ENCODE peak calls at places on chromosome 17, in eight cellular contexts. One of them, this sample, is unnamed.

GRCh38 chr17:2076461-2076984 is 21.6 kb downstream of the HIC1 start:
- DNase-seq in H9: no peak
- DNase-seq in cardiac fibroblast: no peak
- DNase-seq in progenitor cell of endocrine pancreas: no peak
- DNase-seq in glutamatergic neuron: no peak
- DNase-seq in CD4-positive, alpha-beta T cell: no peak
- DNase-seq in GM06990: no peak
- DNase-seq in fibroblast of lung: peak
- DNase-seq in this sample: no peak

GRCh38 chr17:41301916-41302901 is at the start of gene KRTAP29-1:
- DNase-seq in H9: no peak
- DNase-seq in CD4-positive, alpha-beta T cell: no peak
- DNase-seq in GM06990: no peak
- DNase-seq in cardiac fibroblast: no peak
- DNase-seq in progenitor cell of endocrine pancreas: no peak
- DNase-seq in glutamatergic neuron: no peak
- DNase-seq in fibroblast of lung: no peak
- DNase-seq in this sample: no peak

GRCh38 chr17:59650642-59651041 is 30.9 kb downstream of the CLTC start:
- DNase-seq in H9: no peak
- DNase-seq in progenitor cell of endocrine pancreas: no peak
- DNase-seq in fibroblast of lung: no peak
- DNase-seq in CD4-positive, alpha-beta T cell: no peak
- DNase-seq in GM06990: no peak
- DNase-seq in glutamatergic neuron: no peak
- DNase-seq in cardiac fibroblast: no peak
- DNase-seq in this sample: no peak

GRCh38 chr17:80260791-80261158 is at the start of gene RNF213:
- DNase-seq in H9: peak
- DNase-seq in fibroblast of lung: peak
- DNase-seq in glutamatergic neuron: peak
- DNase-seq in CD4-positive, alpha-beta T cell: peak
- DNase-seq in GM06990: peak
- DNase-seq in progenitor cell of endocrine pancreas: peak
- DNase-seq in cardiac fibroblast: peak
- DNase-seq in this sample: peak

GRCh38 chr17:82297280-82297803 is 20.1 kb downstream of the CD7 start:
- DNase-seq in CD4-positive, alpha-beta T cell: peak
- DNase-seq in progenitor cell of endocrine pancreas: no peak
- DNase-seq in glutamatergic neuron: no peak
- DNase-seq in GM06990: peak
- DNase-seq in cardiac fibroblast: peak
- DNase-seq in H9: no peak
- DNase-seq in fibroblast of lung: peak
- DNase-seq in this sample: peak

GRCh38 chr17:17021194-17021863 is 20.9 kb upstream of the MPRIP start:
- DNase-seq in fibroblast of lung: no peak
- DNase-seq in CD4-positive, alpha-beta T cell: no peak
- DNase-seq in cardiac fibroblast: no peak
- DNase-seq in H9: peak
- DNase-seq in glutamatergic neuron: no peak
- DNase-seq in GM06990: no peak
- DNase-seq in progenitor cell of endocrine pancreas: no peak
- DNase-seq in this sample: no peak

GRCh38 chr17:45719335-45720071 is 64.6 kb upstream of the CRHR1 start:
- DNase-seq in fibroblast of lung: peak
- DNase-seq in progenitor cell of endocrine pancreas: no peak
- DNase-seq in H9: peak
- DNase-seq in GM06990: no peak
- DNase-seq in glutamatergic neuron: no peak
- DNase-seq in CD4-positive, alpha-beta T cell: no peak
- DNase-seq in cardiac fibroblast: peak
- DNase-seq in this sample: no peak

GRCh38 chr17:81955756-81956544 is 5.0 kb downstream of the NOTUM start:
- DNase-seq in CD4-positive, alpha-beta T cell: no peak
- DNase-seq in progenitor cell of endocrine pancreas: no peak
- DNase-seq in GM06990: no peak
- DNase-seq in H9: no peak
- DNase-seq in glutamatergic neuron: no peak
- DNase-seq in fibroblast of lung: no peak
- DNase-seq in cardiac fibroblast: no peak
- DNase-seq in this sample: no peak

GRCh38 chr17:54736573-54736972 is 164.1 kb upstream of the TOM1L1 start:
- DNase-seq in progenitor cell of endocrine pancreas: no peak
- DNase-seq in CD4-positive, alpha-beta T cell: no peak
- DNase-seq in cardiac fibroblast: no peak
- DNase-seq in H9: no peak
- DNase-seq in glutamatergic neuron: no peak
- DNase-seq in fibroblast of lung: no peak
- DNase-seq in GM06990: no peak
- DNase-seq in this sample: no peak

GRCh38 chr17:9363440-9364350 is 211.9 kb downstream of the STX8 start:
- DNase-seq in GM06990: no peak
- DNase-seq in fibroblast of lung: peak
- DNase-seq in cardiac fibroblast: peak
- DNase-seq in CD4-positive, alpha-beta T cell: no peak
- DNase-seq in progenitor cell of endocrine pancreas: no peak
- DNase-seq in H9: no peak
- DNase-seq in glutamatergic neuron: no peak
- DNase-seq in this sample: no peak

GRCh38 chr17:43389022-43389947 is 9.5 kb upstream of the ARL4D start:
- DNase-seq in CD4-positive, alpha-beta T cell: peak
- DNase-seq in cardiac fibroblast: peak
- DNase-seq in glutamatergic neuron: peak
- DNase-seq in GM06990: peak
- DNase-seq in fibroblast of lung: peak
- DNase-seq in H9: peak
- DNase-seq in progenitor cell of endocrine pancreas: peak
- DNase-seq in this sample: peak

GRCh38 chr17:69762766-69763165 is 312.3 kb upstream of the KCNJ16 start:
- DNase-seq in CD4-positive, alpha-beta T cell: no peak
- DNase-seq in cardiac fibroblast: no peak
- DNase-seq in H9: no peak
- DNase-seq in progenitor cell of endocrine pancreas: no peak
- DNase-seq in fibroblast of lung: no peak
- DNase-seq in glutamatergic neuron: no peak
- DNase-seq in GM06990: no peak
- DNase-seq in this sample: no peak

GRCh38 chr17:29931253-29931932 is 1.4 kb upstream of the SSH2 start:
- DNase-seq in GM06990: peak
- DNase-seq in H9: peak
- DNase-seq in cardiac fibroblast: peak
- DNase-seq in fibroblast of lung: peak
- DNase-seq in CD4-positive, alpha-beta T cell: peak
- DNase-seq in glutamatergic neuron: peak
- DNase-seq in progenitor cell of endocrine pancreas: peak
- DNase-seq in this sample: peak

GRCh38 chr17:45092932-45093430 is 31.9 kb downstream of the NMT1 start:
- DNase-seq in GM06990: no peak
- DNase-seq in glutamatergic neuron: no peak
- DNase-seq in CD4-positive, alpha-beta T cell: no peak
- DNase-seq in cardiac fibroblast: peak
- DNase-seq in H9: no peak
- DNase-seq in progenitor cell of endocrine pancreas: no peak
- DNase-seq in fibroblast of lung: peak
- DNase-seq in this sample: no peak

GRCh38 chr17:14805348-14805747 is 459.8 kb downstream of the PMP22 start:
- DNase-seq in cardiac fibroblast: peak
- DNase-seq in fibroblast of lung: no peak
- DNase-seq in progenitor cell of endocrine pancreas: no peak
- DNase-seq in glutamatergic neuron: no peak
- DNase-seq in GM06990: no peak
- DNase-seq in CD4-positive, alpha-beta T cell: no peak
- DNase-seq in H9: no peak
- DNase-seq in this sample: no peak
- TF ChIP-seq CTCF in cardiac fibroblast: no peak
- TF ChIP-seq CTCF in fibroblast of lung: no peak
- TF ChIP-seq CTCF in progenitor cell of endocrine pancreas: no peak
- TF ChIP-seq CTCF in glutamatergic neuron: no peak
- TF ChIP-seq CTCF in GM06990: no peak
- TF ChIP-seq CTCF in CD4-positive, alpha-beta T cell: no peak
- TF ChIP-seq CTCF in H9: peak
- TF ChIP-seq CTCF in this sample: no peak

GRCh38 chr17:63001689-63002394 is 35.8 kb downstream of the TANC2 start:
- DNase-seq in H9: no peak
- DNase-seq in GM06990: no peak
- DNase-seq in CD4-positive, alpha-beta T cell: no peak
- DNase-seq in progenitor cell of endocrine pancreas: no peak
- DNase-seq in glutamatergic neuron: no peak
- DNase-seq in cardiac fibroblast: peak
- DNase-seq in fibroblast of lung: no peak
- DNase-seq in this sample: no peak
- TF ChIP-seq CTCF in H9: no peak
- TF ChIP-seq CTCF in GM06990: no peak
- TF ChIP-seq CTCF in CD4-positive, alpha-beta T cell: no peak
- TF ChIP-seq CTCF in progenitor cell of endocrine pancreas: no peak
- TF ChIP-seq CTCF in glutamatergic neuron: no peak
- TF ChIP-seq CTCF in cardiac fibroblast: no peak
- TF ChIP-seq CTCF in fibroblast of lung: no peak
- TF ChIP-seq CTCF in this sample: no peak

GRCh38 chr17:21277332-21277731 is 7.2 kb upstream of the MAP2K3 start:
- DNase-seq in H9: no peak
- DNase-seq in cardiac fibroblast: no peak
- DNase-seq in fibroblast of lung: no peak
- DNase-seq in progenitor cell of endocrine pancreas: no peak
- DNase-seq in GM06990: no peak
- DNase-seq in glutamatergic neuron: no peak
- DNase-seq in CD4-positive, alpha-beta T cell: no peak
- DNase-seq in this sample: no peak

GRCh38 chr17:21275047-21275578 is 9.4 kb upstream of the MAP2K3 start:
- DNase-seq in fibroblast of lung: no peak
- DNase-seq in CD4-positive, alpha-beta T cell: no peak
- DNase-seq in cardiac fibroblast: no peak
- DNase-seq in glutamatergic neuron: no peak
- DNase-seq in progenitor cell of endocrine pancreas: no peak
- DNase-seq in H9: no peak
- DNase-seq in GM06990: no peak
- DNase-seq in this sample: no peak

GRCh38 chr17:21272881-21273839 is 11.4 kb upstream of the MAP2K3 start:
- DNase-seq in progenitor cell of endocrine pancreas: no peak
- DNase-seq in glutamatergic neuron: no peak
- DNase-seq in cardiac fibroblast: no peak
- DNase-seq in H9: no peak
- DNase-seq in GM06990: no peak
- DNase-seq in CD4-positive, alpha-beta T cell: no peak
- DNase-seq in fibroblast of lung: no peak
- DNase-seq in this sample: no peak

GRCh38 chr17:21278304-21279197 is 6.0 kb upstream of the MAP2K3 start:
- DNase-seq in progenitor cell of endocrine pancreas: no peak
- DNase-seq in glutamatergic neuron: no peak
- DNase-seq in GM06990: no peak
- DNase-seq in CD4-positive, alpha-beta T cell: no peak
- DNase-seq in fibroblast of lung: no peak
- DNase-seq in cardiac fibroblast: no peak
- DNase-seq in H9: no peak
- DNase-seq in this sample: no peak

DNA sequence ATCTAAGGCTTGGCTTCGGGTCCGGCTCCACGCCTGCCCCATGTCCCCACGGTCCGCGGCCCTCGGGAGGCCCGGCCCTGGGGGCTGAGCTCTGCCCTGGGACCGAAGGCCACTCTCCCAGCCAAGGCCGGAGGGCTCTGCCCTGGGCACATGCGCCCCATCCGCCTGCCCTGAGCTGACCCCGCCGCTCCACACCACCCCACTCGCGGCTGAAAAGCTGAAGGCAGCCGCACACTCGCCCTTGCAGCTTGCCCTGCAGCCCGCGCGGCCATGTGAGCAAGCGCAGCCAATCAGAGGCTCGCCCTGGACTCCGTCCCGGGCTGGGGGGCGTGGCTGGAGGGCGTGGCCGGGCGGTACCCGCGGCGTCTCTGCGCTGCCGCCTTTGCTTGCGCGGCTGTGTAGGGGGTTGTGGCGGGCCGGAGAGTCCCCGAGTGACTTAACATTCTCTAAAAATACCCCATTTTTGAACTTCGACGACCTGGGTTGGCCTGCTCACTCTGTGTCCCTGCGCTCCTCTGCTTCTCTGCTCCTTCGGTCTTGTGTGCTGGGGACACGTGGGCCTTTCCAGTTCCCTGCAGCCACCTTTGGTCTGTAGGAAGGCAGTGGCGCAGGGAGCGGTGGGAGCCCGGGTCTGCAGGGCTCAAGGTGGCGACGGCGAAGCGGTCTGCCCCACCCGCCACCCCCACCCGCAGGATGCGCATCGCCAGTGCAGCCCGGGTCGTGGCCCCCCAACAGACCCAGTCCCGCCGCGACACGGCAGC is 8.8 kb upstream of the MAP2K3 start:
- DNase-seq in H9: peak
- DNase-seq in fibroblast of lung: peak
- DNase-seq in progenitor cell of endocrine pancreas: peak
- DNase-seq in GM06990: peak
- DNase-seq in glutamatergic neuron: peak
- DNase-seq in CD4-positive, alpha-beta T cell: peak
- DNase-seq in cardiac fibroblast: peak
- DNase-seq in this sample: peak
- TF ChIP-seq CTCF in H9: peak
- TF ChIP-seq CTCF in fibroblast of lung: no peak
- TF ChIP-seq CTCF in progenitor cell of endocrine pancreas: peak
- TF ChIP-seq CTCF in GM06990: no peak
- TF ChIP-seq CTCF in glutamatergic neuron: peak
- TF ChIP-seq CTCF in CD4-positive, alpha-beta T cell: no peak
- TF ChIP-seq CTCF in cardiac fibroblast: no peak
- TF ChIP-seq CTCF in this sample: no peak

GRCh38 chr17:37844977-37845293 is 79.3 kb upstream of the TBC1D3K start:
- DNase-seq in CD4-positive, alpha-beta T cell: no peak
- DNase-seq in glutamatergic neuron: no peak
- DNase-seq in GM06990: no peak
- DNase-seq in H9: no peak
- DNase-seq in cardiac fibroblast: no peak
- DNase-seq in progenitor cell of endocrine pancreas: no peak
- DNase-seq in fibroblast of lung: no peak
- DNase-seq in this sample: no peak
- TF ChIP-seq CTCF in CD4-positive, alpha-beta T cell: no peak
- TF ChIP-seq CTCF in glutamatergic neuron: peak
- TF ChIP-seq CTCF in GM06990: no peak
- TF ChIP-seq CTCF in H9: no peak
- TF ChIP-seq CTCF in cardiac fibroblast: no peak
- TF ChIP-seq CTCF in progenitor cell of endocrine pancreas: no peak
- TF ChIP-seq CTCF in fibroblast of lung: no peak
- TF ChIP-seq CTCF in this sample: no peak